ENCODE peak calls at places on chromosomes 5 and 9, in seven cellular contexts. F is neuronal stem cell, B is OCI-LY7, A is H9, S is hepatocyte, J is IMR-90, U is GM12878. Z is an unnamed sample.

GRCh38 chr9:89935791-89936190 is 331.0 kb downstream of the GADD45G start:
- DNase-seq in F (no peak), B (no peak), A (no peak), S (no peak), J (no peak), U (no peak), Z (no peak)

GRCh38 chr5:16866795-16867584 is 69.1 kb downstream of the MYO10 start:
- DNase-seq in F (peak; percentile 64), B (no peak), A (peak; percentile 47), S (no peak), J (peak; percentile 72), U (no peak), Z (no peak)

GRCh38 chr9:588952-589351 is 252.5 kb upstream of the DMRT1 start:
- DNase-seq in F (no peak), B (no peak), A (no peak), S (no peak), J (no peak), U (no peak), Z (no peak)

GRCh38 chr9:97668485-97668884 is 28.7 kb downstream of the XPA start:
- DNase-seq in F (no peak), B (no peak), A (no peak), S (no peak), J (no peak), U (no peak), Z (no peak)

GRCh38 chr9:37559125-37559524 is 17.1 kb downstream of the FBXO10 start:
- DNase-seq in F (no peak), B (no peak), A (no peak), S (no peak), J (no peak), U (no peak), Z (no peak)

GRCh38 chr5:83450183-83450839 is 21.2 kb upstream of the VCAN start:
- DNase-seq in F (no peak), B (no peak), A (no peak), S (no peak), J (no peak), U (no peak), Z (no peak)

GRCh38 chr9:107193251-107193650 is 89.8 kb upstream of the RAD23B start:
- DNase-seq in F (no peak), B (no peak), A (no peak), S (no peak), J (no peak), U (no peak), Z (no peak)

GRCh38 chr5:41370482-41370881 is 139.9 kb downstream of the PLCXD3 start:
- DNase-seq in F (no peak), B (no peak), A (no peak), S (no peak), J (no peak), U (no peak), Z (peak; percentile 21)

GRCh38 chr9:74521009-74521408 is 23.9 kb downstream of the RORB start:
- DNase-seq in F (no peak), B (no peak), A (no peak), S (no peak), J (no peak), U (no peak), Z (no peak)

GRCh38 chr9:91740713-91741112 is 209.3 kb downstream of the ROR2 start:
- DNase-seq in F (no peak), B (no peak), A (no peak), S (peak; percentile 37), J (peak; percentile 88), U (no peak), Z (peak; percentile 95)

GRCh38 chr5:143889986-143890385 is 78.0 kb downstream of the HMHB1 start:
- DNase-seq in F (no peak), B (no peak), A (no peak), S (no peak), J (peak; percentile 49), U (no peak), Z (no peak)

GRCh38 chr9:70120834-70121510 is 77.3 kb downstream of the MAMDC2 start:
- DNase-seq in F (no peak), B (no peak), A (no peak), S (peak; percentile 42), J (peak; percentile 97), U (no peak), Z (peak; percentile 74)

GRCh38 chr9:38181216-38181615 is 112.2 kb upstream of the SHB start:
- DNase-seq in F (no peak), B (no peak), A (no peak), S (no peak), J (no peak), U (no peak), Z (no peak)

GRCh38 chr5:148849461-148849860 is 23.1 kb downstream of the ADRB2 start:
- DNase-seq in F (no peak), B (peak; percentile 36), A (no peak), S (no peak), J (no peak), U (no peak), Z (no peak)

GRCh38 chr5:170787216-170787615 is 3.7 kb downstream of the GABRP start:
- DNase-seq in F (no peak), B (no peak), A (no peak), S (no peak), J (no peak), U (no peak), Z (no peak)

GRCh38 chr5:170795154-170795553 is 11.6 kb downstream of the GABRP start:
- DNase-seq in F (no peak), B (no peak), A (no peak), S (no peak), J (no peak), U (no peak), Z (no peak)

GRCh38 chr5:170788626-170789304 is 5.2 kb downstream of the GABRP start:
- DNase-seq in F (no peak), B (no peak), A (no peak), S (no peak), J (no peak), U (no peak), Z (no peak)

GRCh38 chr5:170792878-170793277 is 9.4 kb downstream of the GABRP start:
- DNase-seq in F (no peak), B (no peak), A (no peak), S (no peak), J (no peak), U (no peak), Z (no peak)

DNA sequence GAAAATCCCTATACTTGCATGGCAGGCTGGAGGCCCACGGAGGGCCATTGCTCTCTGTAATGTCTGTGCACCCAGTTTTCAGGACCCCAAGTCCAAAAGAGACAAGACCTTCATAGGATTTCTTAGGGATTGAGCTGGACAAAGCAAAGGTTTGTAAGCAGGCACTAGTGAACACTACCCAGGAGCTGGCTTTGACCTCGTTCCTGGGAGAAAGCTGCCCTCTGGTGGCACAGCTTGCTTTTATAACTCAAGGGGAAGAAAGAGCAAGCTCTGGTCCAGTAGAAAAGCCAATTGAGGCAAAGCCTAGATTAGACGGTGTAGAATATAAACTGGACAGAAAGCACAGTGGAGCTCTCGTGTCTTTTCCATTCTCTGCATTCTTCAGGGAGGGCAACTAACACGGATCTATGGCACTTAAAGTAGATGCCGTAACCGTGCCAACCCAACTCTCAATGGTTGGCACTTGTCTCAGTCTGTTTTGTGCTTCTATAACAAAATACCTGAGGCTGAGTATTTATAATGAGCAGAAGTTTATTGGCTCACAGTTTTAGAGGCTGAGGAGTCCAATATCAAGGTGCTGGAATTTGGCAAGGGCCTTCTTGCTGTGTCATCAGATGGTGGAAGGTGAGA is 7.9 kb downstream of the GABRP start:
- DNase-seq in F (peak; percentile 48), B (peak; percentile 22), A (peak; percentile 83), S (peak; percentile 83), J (peak; percentile 56), U (no peak), Z (peak; percentile 82)
- H2AFZ ChIP-seq in F (no peak overlapping the region), B (no peak overlapping the region), A (no peak overlapping the region), S (no peak overlapping the region), J (no peak overlapping the region), U (no peak overlapping the region), Z (no peak overlapping the region)

GRCh38 chr5:150611026-150611425 is 29.4 kb upstream of the SYNPO start:
- DNase-seq in F (no peak), B (no peak), A (no peak), S (no peak), J (no peak), U (no peak), Z (no peak)

GRCh38 chr5:150612905-150613670 is 27.4 kb upstream of the SYNPO start:
- DNase-seq in F (no peak), B (no peak), A (no peak), S (no peak), J (no peak), U (no peak), Z (peak; percentile 68)

GRCh38 chr5:150613991-150614650 is 26.3 kb upstream of the SYNPO start:
- DNase-seq in F (no peak), B (no peak), A (no peak), S (no peak), J (no peak), U (no peak), Z (no peak)

GRCh38 chr5:150614651-150615040 is 25.8 kb upstream of the SYNPO start:
- DNase-seq in F (no peak), B (no peak), A (no peak), S (no peak), J (no peak), U (no peak), Z (no peak)

DNA sequence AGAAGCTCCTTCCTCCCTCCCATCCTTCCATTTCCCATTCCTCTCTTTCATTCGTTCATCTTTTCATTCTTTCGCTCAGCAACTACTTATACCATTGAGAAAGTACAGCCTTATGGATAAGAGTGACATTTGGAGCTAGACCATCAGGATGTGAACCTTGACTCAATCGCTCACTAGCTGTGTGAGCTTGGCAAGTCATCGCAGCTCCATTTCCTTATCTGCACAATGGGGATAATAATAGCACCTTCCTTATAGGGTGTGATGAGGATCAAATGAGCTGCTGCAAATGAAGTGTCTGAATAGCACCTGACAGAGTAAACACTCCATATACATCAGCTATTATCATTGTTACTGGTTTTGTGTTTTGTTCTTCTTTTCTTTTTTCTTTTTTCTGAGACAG is 28.1 kb upstream of the SYNPO start:
- DNase-seq in F (no peak), B (no peak), A (no peak), S (no peak), J (no peak), U (no peak), Z (peak; percentile 51)
- H3K27ac ChIP-seq in F (no peak overlapping the region), B (no peak overlapping the region), A (no peak overlapping the region), S (no peak overlapping the region), J (no peak overlapping the region), U (no peak overlapping the region), Z (no peak overlapping the region)

DNA sequence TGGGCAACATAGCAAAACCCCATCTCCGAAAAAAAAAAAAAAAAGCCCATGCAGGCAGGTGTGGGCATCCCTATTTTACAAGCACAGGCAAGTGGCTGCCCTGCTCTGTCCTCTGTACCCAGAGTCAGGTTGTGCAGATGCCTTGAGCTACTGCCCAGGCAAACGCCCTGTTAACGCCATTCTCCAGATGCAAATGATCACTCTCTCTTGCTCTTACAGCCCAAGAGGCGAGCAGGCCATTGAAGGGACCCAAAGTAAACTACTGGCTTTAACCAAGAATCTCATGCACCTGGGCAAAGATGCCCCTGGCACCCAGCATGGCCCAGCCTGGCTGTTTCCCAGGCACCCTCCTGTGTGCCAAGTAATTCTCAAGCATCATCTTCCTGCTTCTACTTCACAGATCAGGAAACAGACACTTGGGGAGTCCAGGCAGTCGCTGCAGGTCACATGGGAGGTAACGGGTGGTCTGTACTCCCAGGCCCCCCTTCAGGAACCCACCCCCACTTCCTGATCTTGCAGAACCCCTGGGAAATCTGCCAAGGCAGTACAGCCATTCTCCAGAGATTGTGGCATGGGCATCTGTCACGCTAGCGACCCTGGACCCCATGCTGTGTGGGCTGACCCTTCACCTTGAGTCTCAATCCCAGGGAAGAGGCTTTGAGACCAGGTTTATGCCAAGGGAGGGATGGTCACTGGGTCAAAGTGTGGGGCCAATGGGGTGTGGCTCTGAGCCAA is 14.2 kb downstream of the EEIG1 start:
- DNase-seq in F (no peak), B (peak; percentile 34), A (no peak), S (no peak), J (no peak), U (no peak), Z (peak; percentile 68)
- H3K4me1 ChIP-seq in F (peaks cover 33% of the 10 kb centered on the region), B (peaks cover 89% of the 10 kb centered on the region), A (peaks cover 1% of the 10 kb centered on the region), S (peaks cover 90% of the 10 kb centered on the region), J (peaks cover 57% of the 10 kb centered on the region), U (peaks cover 41% of the 10 kb centered on the region), Z (peaks cover 30% of the 10 kb centered on the region)

GRCh38 chr5:146533260-146533857 is 17.4 kb upstream of the GPR151 start:
- DNase-seq in F (peak; percentile 73), B (peak; percentile 81), A (peak; percentile 83), S (peak; percentile 86), J (peak; percentile 50), U (peak; percentile 44), Z (peak; percentile 53)
- H2AFZ ChIP-seq in F (no peak overlapping the region), B (no peak overlapping the region), A (peak overlapping the region; percentile 84), S (no peak overlapping the region), J (no peak overlapping the region), U (peak overlapping the region; percentile 69), Z (peak overlapping the region; percentile 59)

Z was measured in osteoblast.